ENCODE peak calls at places on chromosomes 3 and 15, in seven cellular contexts. J is CD4-positive, CD25-positive, alpha-beta regulatory T cell; K is upper lobe of left lung; W is RCC 7860; S is EL; M is stimulated activated CD4-positive, alpha-beta T cell treated with anti-CD3 and anti-CD28 coated beads, Interleukin-2, amount 100 ng/mL, for 24 hours; I is HAP-1. X is an unnamed sample.

GRCh38 chr15:68614621-68615035 is 35.8 kb downstream of the CORO2B start:
- DNase-seq in J (no peak), K (peak; percentile 48), W (no peak), S (no peak), M (no peak), I (no peak), X (no peak)

GRCh38 chr3:126348308-126348920 is 8.8 kb downstream of the KLF15 start:
- DNase-seq in J (no peak), K (peak; percentile 44), W (no peak), S (no peak), M (no peak), I (no peak), X (peak; percentile 43)

GRCh38 chr3:43919067-43919466 is 228.3 kb downstream of the ABHD5 start:
- DNase-seq in J (no peak), K (no peak), W (no peak), S (peak; percentile 47), M (no peak), I (no peak), X (no peak)

GRCh38 chr15:76898102-76898501 is 7.0 kb downstream of the SCAPER start:
- DNase-seq in J (no peak), K (no peak), W (no peak), S (no peak), M (no peak), I (no peak), X (no peak)

GRCh38 chr3:31377045-31377642 is 155.6 kb upstream of the STT3B start:
- DNase-seq in J (no peak), K (no peak), W (peak; percentile 91), S (peak; percentile 75), M (peak; percentile 27), I (no peak), X (no peak)

GRCh38 chr3:129688310-129688895 is 81.9 kb upstream of the PLXND1 start:
- DNase-seq in J (no peak), K (peak; percentile 69), W (no peak), S (no peak), M (no peak), I (peak; percentile 63), X (no peak)

GRCh38 chr15:56019060-56019793 is 25.8 kb upstream of the NEDD4 start:
- DNase-seq in J (no peak), K (no peak), W (no peak), S (peak; percentile 13), M (no peak), I (no peak), X (no peak)

GRCh38 chr3:128011140-128011539 is 41.1 kb upstream of the SEC61A1 start:
- DNase-seq in J (no peak), K (no peak), W (no peak), S (peak; percentile 24), M (no peak), I (peak; percentile 59), X (no peak)

GRCh38 chr3:187736418-187736871 is 8.8 kb downstream of the BCL6 start:
- DNase-seq in J (no peak), K (no peak), W (peak; percentile 24), S (peak; percentile 60), M (no peak), I (no peak), X (no peak)

GRCh38 chr15:62824111-62824737 is 218.3 kb upstream of the TPM1 start:
- DNase-seq in J (no peak), K (no peak), W (peak; percentile 62), S (peak; percentile 80), M (no peak), I (no peak), X (no peak)

GRCh38 chr15:73631915-73632669 is 1.1 kb downstream of the NPTN start:
- DNase-seq in J (no peak), K (no peak), W (no peak), S (peak; percentile 61), M (no peak), I (peak; percentile 86), X (no peak)

GRCh38 chr3:9746330-9746729 is 3.4 kb upstream of the OGG1 start:
- DNase-seq in J (no peak), K (no peak), W (peak; percentile 52), S (peak; percentile 84), M (no peak), I (no peak), X (no peak)

GRCh38 chr3:111081008-111081545 is 9.5 kb downstream of the NECTIN3 start:
- DNase-seq in J (no peak), K (no peak), W (no peak), S (peak; percentile 68), M (no peak), I (no peak), X (no peak)

GRCh38 chr15:95304116-95304873 is 1026.2 kb upstream of the NR2F2 start:
- DNase-seq in J (no peak), K (no peak), W (no peak), S (peak; percentile 32), M (no peak), I (no peak), X (no peak)

GRCh38 chr3:127959041-127959440 is 44.0 kb downstream of the KBTBD12 start:
- DNase-seq in J (no peak), K (no peak), W (no peak), S (no peak), M (no peak), I (no peak), X (no peak)

GRCh38 chr3:48301814-48302194 is 31.7 kb downstream of the SPINK8 start:
- DNase-seq in J (no peak), K (no peak), W (peak; percentile 4), S (peak; percentile 49), M (no peak), I (no peak), X (peak; percentile 67)

GRCh38 chr3:33883538-33884203 is 85.2 kb downstream of the PDCD6IP start:
- DNase-seq in J (peak; percentile 47), K (no peak), W (peak; percentile 33), S (peak; percentile 55), M (no peak), I (peak; percentile 57), X (no peak)

GRCh38 chr15:87347806-87348515 is 908.6 kb downstream of the NTRK3 start:
- DNase-seq in J (no peak), K (no peak), W (no peak), S (no peak), M (no peak), I (no peak), X (no peak)

GRCh38 chr15:56371495-56372147 is 6.4 kb downstream of the TEX9 start:
- DNase-seq in J (no peak), K (no peak), W (no peak), S (no peak), M (no peak), I (no peak), X (no peak)

GRCh38 chr3:2823016-2823415 is 287.2 kb downstream of the IL5RA start:
- DNase-seq in J (no peak), K (no peak), W (no peak), S (no peak), M (no peak), I (no peak), X (no peak)

GRCh38 chr3:32056559-32057290 is 49.7 kb upstream of the GPD1L start:
- DNase-seq in J (no peak), K (no peak), W (no peak), S (no peak), M (no peak), I (no peak), X (no peak)

GRCh38 chr3:57864853-57865252 is 108.7 kb downstream of the SLMAP start:
- DNase-seq in J (no peak), K (no peak), W (no peak), S (peak; percentile 23), M (no peak), I (peak; percentile 72), X (no peak)

GRCh38 chr3:125593991-125594574 is 1.2 kb downstream of the OSBPL11 start:
- DNase-seq in J (no peak), K (no peak), W (no peak), S (peak; percentile 29), M (no peak), I (peak; percentile 35), X (no peak)

GRCh38 chr3:22263042-22263441 is 512.0 kb upstream of the ZNF385D start:
- DNase-seq in J (no peak), K (no peak), W (peak; percentile 80), S (peak; percentile 73), M (no peak), I (no peak), X (no peak)

GRCh38 chr3:190504354-190505125 is 9.3 kb upstream of the IL1RAP start:
- DNase-seq in J (no peak), K (no peak), W (no peak), S (no peak), M (no peak), I (no peak), X (no peak)

GRCh38 chr15:65766422-65767263 is 25.4 kb downstream of the DENND4A start:
- DNase-seq in J (no peak), K (no peak), W (no peak), S (no peak), M (no peak), I (no peak), X (no peak)

GRCh38 chr3:159911664-159912037 is 77.0 kb upstream of the IL12A start:
- DNase-seq in J (no peak), K (no peak), W (no peak), S (no peak), M (no peak), I (no peak), X (no peak)

GRCh38 chr3:4060064-4060463 is 243.1 kb upstream of the SETMAR start:
- DNase-seq in J (no peak), K (no peak), W (peak; percentile 61), S (no peak), M (no peak), I (no peak), X (no peak)

GRCh38 chr3:56989434-56990294 is 70.8 kb upstream of the SPATA12 start:
- DNase-seq in J (no peak), K (no peak), W (no peak), S (no peak), M (no peak), I (no peak), X (no peak)

GRCh38 chr3:184800349-184800748 is 11.6 kb upstream of the VPS8 start:
- DNase-seq in J (no peak), K (no peak), W (no peak), S (no peak), M (no peak), I (no peak), X (no peak)

X was measured in suprapubic skin.